ENCODE peak calls at places on chromosomes 12 and 14, in six cellular contexts. G is CD4-positive, CD25-positive, alpha-beta regulatory T cell; X is astrocyte; K is HCT116; O is WERI-Rb-1; F is substantia nigra. T is an unnamed sample.
A peak's percentile ranks its signal among the peaks of the same experiment; 100 is the strongest.

GRCh38 chr14:92926931-92927330 is 4.0 kb downstream of the CHGA start:
- DNase-seq in F (no peak), X (no peak), G (no peak), K (no peak), O (no peak), T (no peak)

GRCh38 chr12:95848575-95849388 is 10.0 kb upstream of the SNRPF start:
- DNase-seq in X (no peak), F (no peak), K (no peak), G (peak; percentile 13), O (peak; percentile 39), T (no peak)

GRCh38 chr12:15717940-15718567 is 71.1 kb downstream of the EPS8 start:
- DNase-seq in O (no peak), F (no peak), G (no peak), K (peak; percentile 40), X (no peak), T (no peak)

GRCh38 chr12:127941332-127941731 is 325.6 kb upstream of the TMEM132C start:
- DNase-seq in X (peak; percentile 60), K (no peak), G (no peak), O (no peak), F (no peak), T (no peak)

GRCh38 chr14:99619873-99620834 is 16.1 kb upstream of the CCDC85C start:
- DNase-seq in X (peak; percentile 44), O (peak; percentile 53), F (no peak), G (no peak), K (no peak), T (no peak)

GRCh38 chr12:12024958-12025682 is 45.6 kb upstream of the BCL2L14 start:
- DNase-seq in X (no peak), F (no peak), O (no peak), K (no peak), G (peak; percentile 34), T (no peak)

GRCh38 chr14:100692859-100693558 is 33.7 kb upstream of the DLK1 start:
- DNase-seq in F (no peak), O (no peak), X (peak; percentile 94), G (no peak), K (peak; percentile 91), T (peak; percentile 91)

GRCh38 chr12:113208041-113208934 is 13.0 kb upstream of the TPCN1 start:
- DNase-seq in G (peak; percentile 83), O (no peak), F (peak; percentile 66), X (no peak), K (no peak), T (no peak)

GRCh38 chr12:99852666-99853065 is 132.1 kb downstream of the ANKS1B start:
- DNase-seq in G (no peak), K (no peak), F (no peak), O (no peak), X (no peak), T (no peak)

GRCh38 chr14:75201087-75201486 is 24.7 kb upstream of the TMED10 start:
- DNase-seq in X (no peak), O (no peak), G (no peak), F (no peak), K (no peak), T (no peak)

GRCh38 chr12:49636979-49637378 is 13.6 kb downstream of the PRPF40B start:
- DNase-seq in F (peak; percentile 54), K (peak; percentile 22), G (peak; percentile 81), O (peak; percentile 76), X (peak; percentile 50), T (no peak)

GRCh38 chr12:9648701-9649531 is 20.6 kb upstream of the CLEC2D start:
- DNase-seq in O (no peak), G (peak; percentile 59), X (no peak), K (no peak), F (no peak), T (no peak)

GRCh38 chr12:56836800-56837663 is 73.9 kb downstream of the HSD17B6 start:
- DNase-seq in X (peak; percentile 60), K (no peak), F (no peak), G (peak; percentile 71), O (no peak), T (peak; percentile 80)

GRCh38 chr12:31773867-31774266 is 45.0 kb upstream of the AMN1 start:
- DNase-seq in G (no peak), F (no peak), X (peak; percentile 14), O (no peak), K (no peak), T (peak; percentile 10)

GRCh38 chr12:14219156-14219555 is 146.3 kb upstream of the ATF7IP start:
- DNase-seq in F (no peak), O (no peak), G (no peak), K (no peak), X (no peak), T (no peak)

GRCh38 chr12:114904254-114905003 is 220.5 kb upstream of the TBX3 start:
- DNase-seq in K (peak; percentile 8), F (no peak), O (no peak), G (no peak), X (peak; percentile 61), T (peak; percentile 48)

GRCh38 chr12:2414810-2415567 is 362.2 kb downstream of the CACNA1C start:
- DNase-seq in X (no peak), G (no peak), O (no peak), K (no peak), F (no peak), T (no peak)

GRCh38 chr12:66065146-66065545 is 65.4 kb downstream of the LLPH start:
- DNase-seq in X (no peak), G (no peak), F (no peak), K (no peak), O (no peak), T (no peak)

GRCh38 chr12:65565601-65566560 is 258.4 kb upstream of the HMGA2 start:
- DNase-seq in G (no peak), O (no peak), K (no peak), F (no peak), X (peak; percentile 99), T (peak; percentile 26)

GRCh38 chr12:30806989-30807694 is 52.4 kb upstream of the CAPRIN2 start:
- DNase-seq in K (peak; percentile 51), G (peak; percentile 59), F (no peak), X (peak; percentile 60), O (peak; percentile 40), T (no peak)

GRCh38 chr14:98912655-98913054 is 359.3 kb downstream of the BCL11B start:
- DNase-seq in G (peak; percentile 71), K (no peak), X (no peak), F (no peak), O (no peak), T (no peak)

GRCh38 chr12:1825382-1826102 is 5.2 kb downstream of the LRTM2 start:
- DNase-seq in G (no peak), X (no peak), F (no peak), O (no peak), K (no peak), T (no peak)

GRCh38 chr12:65929641-65930040 is 105.4 kb downstream of the HMGA2 start:
- DNase-seq in O (no peak), F (no peak), K (no peak), G (no peak), X (no peak), T (no peak)

GRCh38 chr14:96140964-96141363 is 63.7 kb upstream of the BDKRB2 start:
- DNase-seq in O (no peak), X (no peak), G (no peak), K (no peak), F (no peak), T (no peak)

GRCh38 chr14:101018561-101019290 is 115.2 kb upstream of the RTL1 start:
- DNase-seq in X (no peak), G (no peak), K (no peak), F (no peak), O (no peak), T (no peak)

GRCh38 chr14:71714225-71714624 is 218.0 kb upstream of the RGS6 start:
- DNase-seq in G (no peak), X (peak; percentile 95), O (no peak), K (no peak), F (no peak), T (no peak)

GRCh38 chr14:42555365-42555764 is 948.7 kb downstream of the LRFN5 start:
- DNase-seq in X (no peak), K (no peak), G (no peak), O (no peak), F (no peak), T (no peak)

GRCh38 chr12:132400011-132400641 is 70.7 kb upstream of the GALNT9 start:
- DNase-seq in X (no peak), G (no peak), O (peak; percentile 9), K (no peak), F (no peak), T (no peak)

GRCh38 chr12:88472248-88472647 is 108.0 kb downstream of the KITLG start:
- DNase-seq in G (no peak), O (no peak), K (no peak), F (no peak), X (peak; percentile 40), T (no peak)

GRCh38 chr12:104494137-104494815 is 37.5 kb downstream of the CHST11 start:
- DNase-seq in K (no peak), G (peak; percentile 92), X (no peak), O (no peak), F (no peak), T (no peak)

GRCh38 chr12:75865315-75865714 is 166.3 kb downstream of the PHLDA1 start:
- DNase-seq in X (no peak), K (no peak), O (no peak), G (no peak), F (no peak), T (no peak)
- H3K27ac ChIP-seq in X (no peak overlapping the region), K (peak overlapping the region; percentile 87), O (no peak overlapping the region), G (no peak overlapping the region), F (no peak overlapping the region), T (peak overlapping the region; percentile 99)

GRCh38 chr12:71158361-71158882 is 623 bp upstream of the TSPAN8 start:
- DNase-seq in F (no peak), G (no peak), O (no peak), X (peak; percentile 10), K (no peak), T (no peak)
- H3K27ac ChIP-seq in F (peak overlapping the region; percentile 49), G (no peak overlapping the region), O (no peak overlapping the region), X (no peak overlapping the region), K (no peak overlapping the region), T (no peak overlapping the region)

DNA sequence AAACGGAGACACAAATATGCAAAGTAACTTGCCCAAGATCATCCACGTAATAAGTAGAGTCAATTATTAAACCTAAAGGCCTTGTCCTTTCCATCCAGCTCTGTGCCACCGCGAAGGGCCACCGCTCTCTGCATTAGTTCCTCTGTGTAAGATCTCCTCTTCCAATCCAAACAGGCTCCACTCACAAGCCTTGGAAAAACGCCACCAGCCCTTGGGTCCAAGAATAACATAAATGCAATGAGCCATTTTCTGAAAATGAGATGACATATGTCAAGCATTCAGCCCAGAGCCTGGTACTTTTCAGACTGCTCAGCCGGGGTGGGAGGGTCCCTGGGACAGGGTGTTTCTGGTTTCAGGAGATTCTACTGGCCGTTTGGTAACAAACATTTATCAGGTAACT is 30.0 kb downstream of the DGLUCY start:
- DNase-seq in O (no peak), K (no peak), X (no peak), G (no peak), F (no peak), T (no peak)
- H3K27ac ChIP-seq in O (no peak overlapping the region), K (no peak overlapping the region), X (no peak overlapping the region), G (no peak overlapping the region), F (no peak overlapping the region), T (no peak overlapping the region)

GRCh38 chr14:73203527-73203926 is 33.8 kb upstream of the PAPLN start:
- DNase-seq in O (no peak), X (no peak), G (no peak), K (no peak), F (no peak), T (no peak)

DNA sequence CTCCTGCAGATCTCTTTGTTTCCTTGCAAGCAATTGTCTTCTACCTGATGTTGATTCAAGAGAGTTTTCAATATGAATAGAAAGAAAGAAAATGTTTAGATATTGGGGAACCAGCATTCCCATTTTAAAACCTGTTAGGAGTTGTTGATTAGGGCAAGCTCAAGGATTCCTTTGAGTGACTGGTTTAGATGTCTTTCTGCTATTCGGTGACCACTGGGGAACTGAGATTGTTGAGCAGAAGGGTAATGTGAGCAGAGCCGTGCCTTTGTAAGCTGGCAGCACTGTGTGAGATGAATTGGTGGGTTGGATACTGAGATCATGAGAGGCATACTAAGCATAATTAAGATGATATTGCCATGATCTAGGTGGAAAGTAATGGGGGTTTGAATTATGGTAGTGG is 39.1 kb upstream of the PAPLN start:
- DNase-seq in K (no peak), F (no peak), G (no peak), O (no peak), X (no peak), T (no peak)
- H3K27ac ChIP-seq in K (no peak overlapping the region), F (no peak overlapping the region), G (no peak overlapping the region), O (no peak overlapping the region), X (no peak overlapping the region), T (no peak overlapping the region)

T was measured in epithelial cell of prostate.